ENCODE peak calls at places on chromosomes 16 and 17, in eight cellular contexts. One of them, this sample, is unnamed.

GRCh38 chr16:23248261-23249194 is 53.6 kb upstream of the SCNN1B start:
- DNase-seq in NCI-H2171: no peak
- DNase-seq in stimulated activated naive B cell treated with anti-CD40 and anti-IgM and Interleukin-4, amounts not matched to agents 10 μg/mL and 1 μg/mL and 100 μg/mL, for 72 hours: no peak
- DNase-seq in heart right ventricle: no peak
- DNase-seq in globus pallidus: peak; percentile 13
- DNase-seq in GM03348: peak; percentile 14
- DNase-seq in naive thymus-derived CD4-positive, alpha-beta T cell: no peak
- DNase-seq in GM12878: no peak
- DNase-seq in this sample: no peak

GRCh38 chr16:22417019-22417418 is 42.6 kb upstream of the CDR2 start:
- DNase-seq in heart right ventricle: no peak
- DNase-seq in naive thymus-derived CD4-positive, alpha-beta T cell: no peak
- DNase-seq in GM12878: no peak
- DNase-seq in GM03348: no peak
- DNase-seq in NCI-H2171: no peak
- DNase-seq in globus pallidus: no peak
- DNase-seq in stimulated activated naive B cell treated with anti-CD40 and anti-IgM and Interleukin-4, amounts not matched to agents 10 μg/mL and 1 μg/mL and 100 μg/mL, for 72 hours: no peak
- DNase-seq in this sample: no peak

GRCh38 chr16:4624827-4625616 is 396 bp downstream of the MGRN1 start:
- DNase-seq in GM03348: peak; percentile 68
- DNase-seq in GM12878: peak; percentile 48
- DNase-seq in heart right ventricle: peak; percentile 62
- DNase-seq in NCI-H2171: no peak
- DNase-seq in stimulated activated naive B cell treated with anti-CD40 and anti-IgM and Interleukin-4, amounts not matched to agents 10 μg/mL and 1 μg/mL and 100 μg/mL, for 72 hours: peak; percentile 89
- DNase-seq in naive thymus-derived CD4-positive, alpha-beta T cell: peak; percentile 38
- DNase-seq in globus pallidus: peak; percentile 47
- DNase-seq in this sample: peak; percentile 71

GRCh38 chr16:72125635-72126428 is 32.2 kb downstream of the DHX38 start:
- DNase-seq in heart right ventricle: no peak
- DNase-seq in GM12878: no peak
- DNase-seq in globus pallidus: peak; percentile 4
- DNase-seq in GM03348: no peak
- DNase-seq in naive thymus-derived CD4-positive, alpha-beta T cell: no peak
- DNase-seq in NCI-H2171: no peak
- DNase-seq in stimulated activated naive B cell treated with anti-CD40 and anti-IgM and Interleukin-4, amounts not matched to agents 10 μg/mL and 1 μg/mL and 100 μg/mL, for 72 hours: no peak
- DNase-seq in this sample: peak; percentile 44

GRCh38 chr16:50201784-50202183 is 48.7 kb downstream of the TENT4B start:
- DNase-seq in stimulated activated naive B cell treated with anti-CD40 and anti-IgM and Interleukin-4, amounts not matched to agents 10 μg/mL and 1 μg/mL and 100 μg/mL, for 72 hours: no peak
- DNase-seq in GM03348: no peak
- DNase-seq in globus pallidus: no peak
- DNase-seq in NCI-H2171: no peak
- DNase-seq in GM12878: no peak
- DNase-seq in heart right ventricle: no peak
- DNase-seq in naive thymus-derived CD4-positive, alpha-beta T cell: no peak
- DNase-seq in this sample: no peak

GRCh38 chr16:49921791-49922456 is 66.0 kb upstream of the ZNF423 start:
- DNase-seq in GM03348: peak; percentile 60
- DNase-seq in stimulated activated naive B cell treated with anti-CD40 and anti-IgM and Interleukin-4, amounts not matched to agents 10 μg/mL and 1 μg/mL and 100 μg/mL, for 72 hours: peak; percentile 29
- DNase-seq in globus pallidus: peak; percentile 3
- DNase-seq in naive thymus-derived CD4-positive, alpha-beta T cell: peak; percentile 33
- DNase-seq in heart right ventricle: peak; percentile 65
- DNase-seq in NCI-H2171: peak; percentile 65
- DNase-seq in GM12878: no peak
- DNase-seq in this sample: peak; percentile 82

GRCh38 chr17:57315061-57315851 is 58.9 kb downstream of the MSI2 start:
- DNase-seq in heart right ventricle: no peak
- DNase-seq in GM03348: no peak
- DNase-seq in stimulated activated naive B cell treated with anti-CD40 and anti-IgM and Interleukin-4, amounts not matched to agents 10 μg/mL and 1 μg/mL and 100 μg/mL, for 72 hours: no peak
- DNase-seq in naive thymus-derived CD4-positive, alpha-beta T cell: no peak
- DNase-seq in NCI-H2171: no peak
- DNase-seq in GM12878: no peak
- DNase-seq in globus pallidus: no peak
- DNase-seq in this sample: no peak

GRCh38 chr17:68431661-68432071 is 25.6 kb downstream of the WIPI1 start:
- DNase-seq in NCI-H2171: no peak
- DNase-seq in stimulated activated naive B cell treated with anti-CD40 and anti-IgM and Interleukin-4, amounts not matched to agents 10 μg/mL and 1 μg/mL and 100 μg/mL, for 72 hours: no peak
- DNase-seq in GM03348: no peak
- DNase-seq in globus pallidus: no peak
- DNase-seq in naive thymus-derived CD4-positive, alpha-beta T cell: peak; percentile 64
- DNase-seq in heart right ventricle: no peak
- DNase-seq in GM12878: no peak
- DNase-seq in this sample: no peak

GRCh38 chr17:7048968-7049367 is 5.1 kb upstream of the SLC16A11 start:
- DNase-seq in stimulated activated naive B cell treated with anti-CD40 and anti-IgM and Interleukin-4, amounts not matched to agents 10 μg/mL and 1 μg/mL and 100 μg/mL, for 72 hours: no peak
- DNase-seq in GM03348: no peak
- DNase-seq in NCI-H2171: no peak
- DNase-seq in GM12878: no peak
- DNase-seq in heart right ventricle: no peak
- DNase-seq in globus pallidus: no peak
- DNase-seq in naive thymus-derived CD4-positive, alpha-beta T cell: no peak
- DNase-seq in this sample: no peak

GRCh38 chr16:18983565-18984424 is at the start of gene TMC7:
- DNase-seq in heart right ventricle: peak; percentile 87
- DNase-seq in GM12878: no peak
- DNase-seq in GM03348: peak; percentile 94
- DNase-seq in stimulated activated naive B cell treated with anti-CD40 and anti-IgM and Interleukin-4, amounts not matched to agents 10 μg/mL and 1 μg/mL and 100 μg/mL, for 72 hours: no peak
- DNase-seq in naive thymus-derived CD4-positive, alpha-beta T cell: no peak
- DNase-seq in globus pallidus: peak; percentile 91
- DNase-seq in NCI-H2171: peak; percentile 86
- DNase-seq in this sample: peak; percentile 87

GRCh38 chr16:67191410-67191994 is 453 bp upstream of the E2F4 start:
- DNase-seq in GM03348: no peak
- DNase-seq in GM12878: no peak
- DNase-seq in stimulated activated naive B cell treated with anti-CD40 and anti-IgM and Interleukin-4, amounts not matched to agents 10 μg/mL and 1 μg/mL and 100 μg/mL, for 72 hours: no peak
- DNase-seq in NCI-H2171: no peak
- DNase-seq in heart right ventricle: no peak
- DNase-seq in naive thymus-derived CD4-positive, alpha-beta T cell: no peak
- DNase-seq in globus pallidus: no peak
- DNase-seq in this sample: no peak

This sample was measured in left colon.